ENCODE peak calls at places on chromosome 5, in eight cellular contexts. R, W, T, Q, S, N, G and M are unnamed samples.

GRCh38 chr5:146995878-146996277 is 117.3 kb upstream of the PPP2R2B start:
- DNase-seq in S (no peak), G (no peak), Q (no peak), N (no peak), R (no peak), T (no peak), W (no peak), M (no peak)

GRCh38 chr5:140321796-140322195 is 18.9 kb upstream of the PFDN1 start:
- DNase-seq in G (no peak), T (no peak), W (no peak), Q (peak; percentile 32), S (no peak), R (no peak), N (no peak), M (no peak)

GRCh38 chr5:42858709-42859108 is 47.0 kb upstream of the SELENOP start:
- DNase-seq in G (no peak), T (no peak), N (no peak), S (no peak), W (no peak), R (no peak), Q (peak; percentile 62), M (no peak)

GRCh38 chr5:39080597-39081204 is 6.5 kb upstream of the RICTOR start:
- DNase-seq in T (no peak), S (no peak), Q (no peak), R (no peak), N (peak; percentile 56), G (peak; percentile 45), W (no peak), M (peak; percentile 7)

GRCh38 chr5:34570143-34570542 is 86.0 kb upstream of the RAI14 start:
- DNase-seq in T (no peak), S (no peak), W (no peak), Q (no peak), R (no peak), G (no peak), N (no peak), M (no peak)

GRCh38 chr5:30040483-30041116 is 1152.9 kb upstream of the CDH6 start:
- DNase-seq in Q (no peak), N (peak; percentile 72), G (peak; percentile 77), T (no peak), R (no peak), S (peak; percentile 60), W (no peak), M (peak; percentile 76)

GRCh38 chr5:142833517-142834446 is 63.6 kb downstream of the ARHGAP26 start:
- DNase-seq in G (no peak), Q (no peak), S (no peak), N (no peak), T (no peak), R (no peak), W (no peak), M (no peak)

GRCh38 chr5:125559296-125559695 is 812.9 kb upstream of the ZNF608 start:
- DNase-seq in Q (no peak), G (no peak), N (peak; percentile 67), S (no peak), W (no peak), T (no peak), R (peak; percentile 42), M (no peak)

GRCh38 chr5:54415896-54416640 is 39.4 kb upstream of the HSPB3 start:
- DNase-seq in N (no peak), T (no peak), W (no peak), S (no peak), R (no peak), G (no peak), Q (no peak), M (no peak)

GRCh38 chr5:82107277-82107676 is 135.5 kb downstream of the ATG10 start:
- DNase-seq in S (no peak), Q (no peak), G (no peak), R (no peak), N (no peak), T (no peak), W (no peak), M (no peak)

GRCh38 chr5:65198777-65199120 is 283.0 kb downstream of the ADAMTS6 start:
- DNase-seq in W (no peak), R (peak; percentile 96), G (no peak), S (no peak), N (peak; percentile 72), T (no peak), Q (no peak), M (no peak)

GRCh38 chr5:88897748-88898147 is 14.8 kb upstream of the MEF2C start:
- DNase-seq in T (no peak), S (no peak), R (no peak), Q (no peak), G (no peak), N (no peak), W (no peak), M (no peak)

GRCh38 chr5:73902327-73903051 is 276.5 kb downstream of the ARHGEF28 start:
- DNase-seq in R (no peak), S (peak; percentile 39), T (no peak), Q (no peak), N (peak; percentile 54), G (peak; percentile 45), W (no peak), M (peak; percentile 77)

GRCh38 chr5:178786859-178787499 is 56.5 kb upstream of the ZNF354A start:
- DNase-seq in T (no peak), S (no peak), G (no peak), Q (no peak), N (peak; percentile 89), W (no peak), R (peak; percentile 12), M (no peak)

GRCh38 chr5:45385321-45386058 is 310.7 kb downstream of the HCN1 start:
- DNase-seq in Q (no peak), T (no peak), N (peak; percentile 61), G (no peak), R (peak; percentile 35), W (no peak), S (no peak), M (no peak)

GRCh38 chr5:138824516-138824915 is 50.6 kb downstream of the LRRTM2 start:
- DNase-seq in T (no peak), Q (no peak), N (no peak), G (no peak), W (no peak), R (no peak), S (no peak), M (no peak)

GRCh38 chr5:117888688-117889087 is 1099.7 kb downstream of the DTWD2 start:
- DNase-seq in Q (no peak), T (no peak), S (no peak), R (no peak), N (no peak), G (no peak), W (no peak), M (no peak)

GRCh38 chr5:73118331-73119011 is 1.9 kb upstream of the TMEM171 start:
- DNase-seq in N (no peak), T (no peak), W (no peak), Q (no peak), G (peak; percentile 38), S (no peak), R (no peak), M (no peak)

GRCh38 chr5:154274828-154275185 is 84.3 kb downstream of the GALNT10 start:
- DNase-seq in W (no peak), G (no peak), N (no peak), R (no peak), Q (no peak), T (no peak), S (no peak), M (no peak)

GRCh38 chr5:32172908-32173393 is 1.2 kb downstream of the GOLPH3 start:
- DNase-seq in G (peak; percentile 67), W (no peak), N (no peak), S (no peak), T (no peak), Q (no peak), R (no peak), M (no peak)

GRCh38 chr5:7415948-7416535 is 20.1 kb downstream of the ADCY2 start:
- DNase-seq in T (no peak), G (no peak), S (no peak), Q (no peak), N (no peak), R (no peak), W (no peak), M (no peak)